ENCODE peak calls at places on chromosomes 2 and 18, in six cellular contexts. X, S, P, G, L and O are unnamed samples.

GRCh38 chr2:127115471-127116199 is 8.7 kb upstream of the BIN1 start:
- DNase-seq in G (no peak), L (no peak), P (no peak), S (no peak), X (no peak), O (peak; percentile 89)

GRCh38 chr2:64837116-64837704 is 152.0 kb upstream of the SLC1A4 start:
- DNase-seq in L (no peak), X (peak; percentile 76), G (no peak), S (no peak), P (no peak), O (no peak)

GRCh38 chr18:55838841-55839240 is 250.8 kb upstream of the TCF4 start:
- DNase-seq in S (no peak), P (no peak), G (no peak), X (peak; percentile 44), L (no peak), O (no peak)

GRCh38 chr2:70520825-70521224 is 32.8 kb downstream of the TGFA start:
- DNase-seq in L (no peak), P (no peak), S (no peak), X (no peak), G (no peak), O (no peak)

GRCh38 chr2:68115965-68116364 is 41.7 kb upstream of the PNO1 start:
- DNase-seq in P (no peak), X (no peak), L (no peak), S (no peak), G (no peak), O (no peak)

GRCh38 chr2:108367776-108368175 is 10.0 kb upstream of the SULT1C4 start:
- DNase-seq in P (no peak), G (no peak), X (no peak), S (no peak), L (no peak), O (no peak)

GRCh38 chr2:235940330-235940729 is 227.9 kb downstream of the GBX2 start:
- DNase-seq in G (no peak), S (peak; percentile 42), L (no peak), X (peak; percentile 97), P (peak; percentile 28), O (no peak)

GRCh38 chr2:191050640-191050987 is 36.6 kb upstream of the STAT1 start:
- DNase-seq in L (no peak), P (no peak), S (no peak), G (no peak), X (peak; percentile 75), O (no peak)

GRCh38 chr2:212520340-212520739 is 18.3 kb downstream of the ERBB4 start:
- DNase-seq in G (no peak), S (no peak), P (no peak), X (no peak), L (no peak), O (no peak)

GRCh38 chr2:160301420-160301819 is 101.3 kb upstream of the ITGB6 start:
- DNase-seq in L (no peak), P (no peak), G (no peak), S (no peak), X (peak; percentile 52), O (no peak)

GRCh38 chr2:170313636-170314348 is 135.8 kb downstream of the MYO3B start:
- DNase-seq in S (no peak), L (no peak), X (no peak), G (no peak), P (no peak), O (no peak)

GRCh38 chr2:112834379-112835014 is 2.1 kb downstream of the IL1B start:
- DNase-seq in X (no peak), P (no peak), G (no peak), L (no peak), S (no peak), O (no peak)

GRCh38 chr2:173033080-173033479 is 42.6 kb upstream of the MAP3K20 start:
- DNase-seq in P (no peak), G (no peak), S (no peak), X (peak; percentile 28), L (no peak), O (no peak)

GRCh38 chr18:23689616-23690504 is 607 bp downstream of the LAMA3 start:
- DNase-seq in S (no peak), P (peak; percentile 18), X (no peak), G (peak; percentile 54), L (no peak), O (no peak)

GRCh38 chr18:43525149-43525548 is 247.9 kb upstream of the SYT4 start:
- DNase-seq in G (no peak), X (no peak), L (no peak), P (no peak), S (no peak), O (no peak)

GRCh38 chr2:237456200-237456731 is 30.8 kb upstream of the MLPH start:
- DNase-seq in X (peak; percentile 96), L (no peak), P (peak; percentile 79), S (peak; percentile 75), G (no peak), O (no peak)

GRCh38 chr2:172208881-172209325 is 106.2 kb upstream of the DLX2 start:
- DNase-seq in X (peak; percentile 79), P (no peak), S (no peak), L (no peak), G (no peak), O (no peak)

GRCh38 chr2:42249887-42250286 is 80.7 kb downstream of the EML4 start:
- DNase-seq in L (no peak), X (no peak), S (peak; percentile 60), G (no peak), P (no peak), O (no peak)

GRCh38 chr18:37659906-37660305 is 94.3 kb upstream of the CELF4 start:
- DNase-seq in P (no peak), L (no peak), G (no peak), X (no peak), S (no peak), O (no peak)

GRCh38 chr18:9814431-9814830 is 71.3 kb upstream of the TXNDC2 start:
- DNase-seq in G (no peak), L (no peak), S (no peak), P (no peak), X (peak; percentile 95), O (no peak)

GRCh38 chr2:69466728-69467127 is 29.5 kb upstream of the NFU1 start:
- DNase-seq in P (no peak), X (peak; percentile 42), S (no peak), G (no peak), L (no peak), O (no peak)

GRCh38 chr18:62452280-62452824 is 70.5 kb upstream of the ZCCHC2 start:
- DNase-seq in G (no peak), P (no peak), L (no peak), X (peak; percentile 19), S (no peak), O (no peak)

GRCh38 chr2:241399941-241400922 is 44.1 kb downstream of the FARP2 start:
- DNase-seq in L (no peak), X (no peak), S (no peak), P (no peak), G (no peak), O (no peak)

GRCh38 chr2:28766070-28766469 is 14.4 kb downstream of the PPP1CB start:
- DNase-seq in X (no peak), G (no peak), L (no peak), P (no peak), S (no peak), O (no peak)

GRCh38 chr2:127541849-127542630 is 6.6 kb downstream of the MYO7B start:
- DNase-seq in L (no peak), P (no peak), X (no peak), G (no peak), S (no peak), O (no peak)

GRCh38 chr2:190343170-190343499 is 254 bp upstream of the INPP1 start:
- DNase-seq in P (no peak), G (no peak), X (no peak), S (no peak), L (no peak), O (no peak)

GRCh38 chr18:57743008-57743407 is 60.1 kb downstream of the ATP8B1 start:
- DNase-seq in L (no peak), S (no peak), P (no peak), G (no peak), X (peak; percentile 81), O (no peak)

GRCh38 chr18:76445741-76446232 is 49.3 kb downstream of the ZNF516 start:
- DNase-seq in S (peak; percentile 17), P (no peak), G (peak; percentile 35), X (no peak), L (no peak), O (no peak)

GRCh38 chr18:76446321-76446720 is 48.7 kb downstream of the ZNF516 start:
- DNase-seq in X (no peak), G (no peak), L (no peak), S (peak; percentile 11), P (no peak), O (no peak)

GRCh38 chr18:76448262-76449109 is 46.6 kb downstream of the ZNF516 start:
- DNase-seq in P (no peak), L (no peak), S (peak; percentile 18), G (peak; percentile 44), X (no peak), O (no peak)

GRCh38 chr18:76446746-76447267 is 48.2 kb downstream of the ZNF516 start:
- DNase-seq in G (no peak), P (no peak), S (no peak), X (no peak), L (no peak), O (no peak)

GRCh38 chr18:76447268-76447890 is 47.7 kb downstream of the ZNF516 start:
- DNase-seq in L (no peak), S (peak; percentile 16), P (no peak), X (no peak), G (peak; percentile 35), O (no peak)
- H3K4me1 ChIP-seq in L (peaks cover 87% of the 10 kb centered on the region), S (peaks cover 17% of the 10 kb centered on the region), P (peaks cover 82% of the 10 kb centered on the region), X (peaks cover 41% of the 10 kb centered on the region), G (peaks cover 45% of the 10 kb centered on the region), O (no peaks in the 10 kb centered on the region)

GRCh38 chr2:46977899-46978298 is 62.3 kb upstream of the MCFD2 start:
- DNase-seq in X (no peak), P (no peak), S (no peak), L (no peak), G (peak; percentile 67), O (no peak)
- H3K4me1 ChIP-seq in X (peaks cover 5% of the 10 kb centered on the region), P (peaks cover 18% of the 10 kb centered on the region), S (no peaks in the 10 kb centered on the region), L (peaks cover 16% of the 10 kb centered on the region), G (peaks cover 41% of the 10 kb centered on the region), O (no peaks in the 10 kb centered on the region)

GRCh38 chr2:36397040-36397616 is 41.5 kb downstream of the CRIM1 start:
- DNase-seq in S (no peak), X (peak; percentile 42), P (no peak), G (no peak), L (no peak), O (no peak)

GRCh38 chr2:36394804-36395203 is 39.2 kb downstream of the CRIM1 start:
- DNase-seq in S (no peak), P (no peak), X (no peak), L (no peak), G (no peak), O (no peak)

GRCh38 chr2:36392854-36393253 is 37.3 kb downstream of the CRIM1 start:
- DNase-seq in L (no peak), P (no peak), G (no peak), X (no peak), S (no peak), O (no peak)

GRCh38 chr2:36395866-36396265 is 40.3 kb downstream of the CRIM1 start:
- DNase-seq in S (no peak), L (no peak), X (no peak), G (no peak), P (no peak), O (no peak)

GRCh38 chr2:36393738-36394256 is 38.2 kb downstream of the CRIM1 start:
- DNase-seq in P (no peak), G (no peak), L (no peak), S (no peak), X (no peak), O (no peak)
- H3K4me1 ChIP-seq in P (peaks cover 67% of the 10 kb centered on the region), G (peaks cover 26% of the 10 kb centered on the region), L (peaks cover 46% of the 10 kb centered on the region), S (peaks cover 16% of the 10 kb centered on the region), X (peaks cover 27% of the 10 kb centered on the region), O (peaks cover 59% of the 10 kb centered on the region)

GRCh38 chr2:143015681-143016080 is 113.5 kb upstream of the ARHGAP15 start:
- DNase-seq in S (no peak), X (peak; percentile 27), P (no peak), G (no peak), L (no peak), O (no peak)
- H3K4me1 ChIP-seq in S (no peaks in the 10 kb centered on the region), X (no peaks in the 10 kb centered on the region), P (no peaks in the 10 kb centered on the region), G (no peaks in the 10 kb centered on the region), L (no peaks in the 10 kb centered on the region), O (no peaks in the 10 kb centered on the region)